ENCODE peak calls at places on chromosomes 3 and 15, in five cellular contexts. E is H1, V is HEK293T, O is GM12878, Q is HepG2. X is an unnamed sample.

GRCh38 chr3:136882575-136882974 is 20.6 kb downstream of the NCK1 start:
- DNase-seq in E (no peak), V (no peak), O (no peak), Q (no peak), X (no peak)

GRCh38 chr15:29270169-29270955 is 740 bp upstream of the NSMCE3 start:
- DNase-seq in E (no peak), V (no peak), O (peak; percentile 67), Q (no peak), X (no peak)

GRCh38 chr3:129263161-129263910 is 13.9 kb downstream of the COPG1 start:
- DNase-seq in E (no peak), V (no peak), O (no peak), Q (no peak), X (no peak)

GRCh38 chr3:115960799-115961198 is 337.5 kb downstream of the GAP43 start:
- DNase-seq in E (no peak), V (no peak), O (no peak), Q (no peak), X (no peak)

GRCh38 chr15:71295242-71296031 is 180.2 kb downstream of the THSD4 start:
- DNase-seq in E (no peak), V (no peak), O (no peak), Q (peak; percentile 12), X (no peak)

GRCh38 chr3:184546252-184546651 is 15.3 kb upstream of the EPHB3 start:
- DNase-seq in E (no peak), V (no peak), O (no peak), Q (no peak), X (no peak)

GRCh38 chr3:9290556-9290955 is 41.1 kb upstream of the SRGAP3 start:
- DNase-seq in E (no peak), V (no peak), O (no peak), Q (no peak), X (no peak)

GRCh38 chr3:195124378-195124985 is 146.5 kb downstream of the XXYLT1 start:
- DNase-seq in E (no peak), V (no peak), O (no peak), Q (no peak), X (no peak)

GRCh38 chr15:52233405-52233804 is 42.2 kb upstream of the GNB5 start:
- DNase-seq in E (no peak), V (no peak), O (no peak), Q (no peak), X (no peak)

GRCh38 chr3:11541321-11542303 is 102.1 kb downstream of the VGLL4 start:
- DNase-seq in E (no peak), V (no peak), O (no peak), Q (no peak), X (no peak)
- TF ChIP-seq SUZ12 in E (no peak), V (no peak), O (no peak), Q (no peak), X (no peak)

GRCh38 chr3:190541008-190541407 is 27.1 kb downstream of the IL1RAP start:
- DNase-seq in E (no peak), V (no peak), O (no peak), Q (no peak), X (no peak)

GRCh38 chr3:190546881-190547510 is 33.1 kb downstream of the IL1RAP start:
- DNase-seq in E (no peak), V (no peak), O (no peak), Q (peak; percentile 31), X (no peak)

GRCh38 chr3:190545260-190545659 is 31.4 kb downstream of the IL1RAP start:
- DNase-seq in E (no peak), V (no peak), O (no peak), Q (no peak), X (no peak)

GRCh38 chr3:190541560-190541959 is 27.7 kb downstream of the IL1RAP start:
- DNase-seq in E (no peak), V (no peak), O (no peak), Q (no peak), X (no peak)

DNA sequence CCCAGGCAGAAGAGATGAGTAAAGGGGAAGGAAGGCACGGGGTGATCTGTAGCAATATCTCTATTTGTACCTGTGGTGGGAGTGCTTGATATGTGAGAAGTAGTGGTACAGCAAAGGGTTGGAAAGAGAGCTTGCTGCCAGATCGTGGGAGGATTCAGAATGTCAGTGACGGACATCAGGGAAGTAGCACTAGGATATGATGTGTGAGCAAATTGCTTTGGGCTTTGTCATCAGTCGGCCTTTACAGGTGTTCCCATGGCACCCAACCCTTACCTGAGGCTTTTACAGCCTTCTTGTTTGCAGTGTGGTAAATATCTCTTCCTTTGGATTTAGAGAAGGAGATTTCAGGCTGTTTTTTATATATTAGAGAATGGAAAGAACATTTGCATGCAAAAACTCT is 29.8 kb downstream of the IL1RAP start:
- DNase-seq in E (no peak), V (no peak), O (no peak), Q (no peak), X (no peak)
- TF ChIP-seq SUZ12 in E (no peak), V (no peak), O (no peak), Q (no peak), X (no peak)

DNA sequence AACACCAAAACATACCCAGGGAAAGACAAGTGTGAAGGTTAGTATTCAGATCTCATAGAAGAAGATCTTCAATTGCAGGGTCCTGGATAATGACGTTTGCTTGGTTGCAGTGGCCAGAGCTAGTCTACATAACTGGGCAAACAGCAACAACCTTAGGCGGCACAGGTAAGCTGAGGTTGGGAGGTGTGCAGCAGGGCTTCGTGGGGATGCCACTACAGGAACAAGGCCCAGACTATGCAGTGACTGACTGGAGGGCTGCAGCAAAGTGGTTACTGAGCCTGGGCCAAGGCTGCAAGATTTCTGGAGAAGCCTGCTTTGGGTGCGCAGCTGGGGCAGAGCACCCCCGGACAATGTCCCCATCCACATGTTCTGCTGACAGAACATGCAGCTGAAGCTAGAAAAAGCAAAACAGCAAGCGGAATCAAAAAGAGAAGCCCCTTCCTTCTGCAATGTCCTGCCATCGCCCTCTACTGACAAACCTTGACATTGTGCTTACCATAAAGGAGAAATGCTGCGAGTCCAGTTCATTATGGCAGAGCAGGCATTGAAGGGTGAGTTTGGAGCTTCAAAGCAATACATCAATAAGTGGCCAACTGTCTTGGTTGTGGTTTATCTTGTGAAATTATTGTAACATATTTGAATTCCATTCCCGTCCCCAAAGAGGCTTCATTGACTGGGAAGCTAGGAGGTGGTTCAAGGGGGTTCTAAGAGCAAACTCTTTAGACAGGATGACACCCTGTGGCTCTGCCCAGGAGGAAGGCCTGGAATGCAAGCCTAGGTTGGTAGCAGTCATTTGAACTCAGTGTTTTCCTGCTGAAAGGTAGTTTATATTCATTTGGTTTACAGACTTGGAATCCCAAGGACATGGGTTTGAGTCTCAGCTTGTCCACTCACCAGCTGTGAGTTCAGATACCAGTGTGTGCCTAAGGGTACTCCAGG is 217.0 kb downstream of the PDCD6IP start:
- DNase-seq in E (peak; percentile 58), V (peak; percentile 30), O (no peak), Q (peak; percentile 52), X (no peak)
- TF ChIP-seq SUZ12 in E (no peak), V (no peak), O (no peak), Q (no peak), X (no peak)

DNA sequence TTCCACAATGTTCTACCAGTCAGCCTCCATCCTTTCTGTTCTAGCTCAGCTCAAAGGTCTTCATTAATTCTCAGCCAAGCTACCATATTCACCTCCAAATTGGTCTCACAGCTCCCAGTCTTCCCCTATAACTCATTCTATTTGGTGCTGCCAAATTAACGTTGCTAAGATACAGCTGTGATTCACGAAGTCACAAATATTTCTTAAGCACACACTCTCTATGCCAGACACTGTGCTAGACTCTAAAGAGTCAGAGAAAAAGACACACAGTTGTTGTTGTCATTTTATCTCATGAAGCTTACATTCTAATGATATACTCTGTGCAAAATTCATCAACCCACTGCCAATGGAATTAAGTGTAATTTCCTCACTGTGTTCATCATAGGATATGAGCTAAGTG is 102.8 kb downstream of the FRMD5 start:
- DNase-seq in E (no peak), V (no peak), O (no peak), Q (no peak), X (no peak)
- TF ChIP-seq SUZ12 in E (no peak), V (no peak), O (no peak), Q (no peak), X (no peak)

DNA sequence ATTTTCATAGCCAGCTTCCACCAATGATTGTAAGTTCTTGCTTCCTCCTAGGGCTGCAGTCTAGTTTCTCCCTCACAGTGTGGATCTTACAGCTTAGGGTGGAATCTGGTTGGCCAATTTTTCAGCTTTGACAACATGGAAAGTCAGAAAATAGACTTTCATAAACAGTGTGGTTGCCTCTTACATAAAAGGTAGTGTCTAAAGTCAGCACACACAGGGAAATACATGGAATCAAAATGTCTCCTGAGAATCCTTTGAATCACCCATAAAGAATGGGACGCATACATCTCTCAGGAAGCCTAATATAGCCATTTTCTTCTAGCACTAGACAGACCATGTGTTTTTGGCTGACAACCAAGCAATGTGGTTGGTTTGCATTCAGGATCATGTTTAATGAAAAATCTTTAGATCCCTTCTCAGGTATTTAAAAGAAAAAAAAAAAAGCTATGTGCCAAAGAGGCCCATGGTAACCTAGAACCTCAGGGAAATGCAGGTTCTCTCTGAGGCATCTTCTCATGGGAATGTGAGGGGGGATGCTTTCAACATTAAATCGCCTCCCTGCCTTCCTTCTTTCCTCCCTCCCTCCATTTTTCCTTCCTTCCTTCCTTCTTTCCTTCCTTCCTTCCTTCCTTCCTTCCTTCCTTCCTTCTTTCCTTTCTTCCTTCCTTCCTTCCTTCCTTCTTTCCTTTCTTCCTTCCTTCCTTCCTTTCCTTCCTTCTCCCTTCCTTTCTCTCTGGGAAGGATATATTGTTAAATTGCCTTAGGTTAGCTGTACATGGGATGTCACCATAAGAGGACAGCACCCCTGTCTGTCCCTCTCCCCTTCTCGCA is 34.3 kb upstream of the ZBTB38 start:
- DNase-seq in E (no peak), V (no peak), O (no peak), Q (no peak), X (no peak)
- TF ChIP-seq SUZ12 in E (no peak), V (no peak), O (no peak), Q (no peak), X (no peak)

DNA sequence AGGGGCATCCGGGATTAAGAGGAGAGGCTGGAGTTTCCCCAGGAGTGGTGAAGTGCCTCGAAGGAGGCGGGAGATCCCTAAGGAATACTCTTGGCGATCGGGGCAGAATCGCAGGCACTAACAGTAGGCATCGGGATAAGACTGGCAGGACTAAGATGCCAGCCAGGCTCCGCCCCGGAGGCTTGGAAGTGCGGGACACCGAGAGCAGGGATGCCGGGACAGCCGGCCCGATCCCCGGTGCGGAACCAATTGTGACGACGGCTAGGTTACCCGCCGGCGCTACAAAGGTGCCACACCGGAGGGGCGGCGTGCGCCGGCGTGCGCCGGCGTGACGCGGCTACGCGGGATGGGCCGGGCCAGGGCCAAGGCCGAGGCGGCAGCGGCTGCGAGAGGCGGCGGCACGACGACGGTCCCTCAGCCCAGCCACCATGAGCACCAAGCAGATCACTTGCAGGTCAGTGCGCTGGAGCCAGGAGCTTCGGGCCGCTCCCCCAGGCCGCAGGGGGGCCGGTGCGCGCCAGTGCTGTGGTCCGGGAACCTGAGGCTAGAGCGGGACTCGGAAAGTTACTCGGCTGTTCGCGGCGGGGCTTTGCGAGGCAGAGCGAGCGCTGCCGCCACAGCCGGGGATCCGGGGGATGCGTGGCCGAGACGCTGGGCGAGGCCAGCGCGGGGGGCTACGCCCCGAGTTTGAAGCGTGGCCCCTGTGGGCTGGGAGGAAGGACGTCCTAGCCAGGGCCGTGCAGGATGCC is at the start of gene MKRN2:
- DNase-seq in E (peak; percentile 97), V (peak; percentile 87), O (peak; percentile 33), Q (peak; percentile 64), X (peak; percentile 88)
- TF ChIP-seq SUZ12 in E (no peak), V (no peak), O (no peak), Q (no peak), X (no peak)

GRCh38 chr3:142577701-142578308 is 728 bp downstream of the ATR start:
- DNase-seq in E (no peak), V (no peak), O (no peak), Q (no peak), X (no peak)
- TF ChIP-seq SUZ12 in E (no peak), V (no peak), O (no peak), Q (no peak), X (no peak)